ENCODE peak calls at places on chromosomes 11 and 22, in four cellular contexts. F is HL-60, Z is GM12878, J is K562. C is an unnamed sample.

GRCh38 chr11:81237139-81237538 is 1496.5 kb downstream of the FAM181B start:
- DNase-seq in F (peak), Z (no peak), J (no peak), C (no peak)

GRCh38 chr11:59822989-59823566 is 12.5 kb upstream of the MRPL16 start:
- DNase-seq in F (peak), Z (no peak), J (peak), C (no peak)

GRCh38 chr11:12179019-12179418 is 68.6 kb downstream of the MICAL2 start:
- DNase-seq in F (no peak), Z (no peak), J (no peak), C (no peak)

GRCh38 chr11:112847568-112847967 is 113.7 kb upstream of the NCAM1 start:
- DNase-seq in F (no peak), Z (no peak), J (no peak), C (no peak)

GRCh38 chr11:131690776-131691557 is 320.6 kb downstream of the NTM start:
- DNase-seq in F (no peak), Z (no peak), J (no peak), C (no peak)

GRCh38 chr11:72430743-72431570 is 3.4 kb downstream of the CLPB start:
- DNase-seq in F (no peak), Z (no peak), J (peak), C (peak)

GRCh38 chr22:20952544-20953341 is 14.3 kb upstream of the AIFM3 start:
- DNase-seq in F (no peak), Z (no peak), J (no peak), C (no peak)

GRCh38 chr22:29266564-29267461 is 968 bp downstream of the RHBDD3 start:
- DNase-seq in F (no peak), Z (no peak), J (no peak), C (no peak)

GRCh38 chr22:50731811-50732624 is 6.0 kb upstream of the ACR start:
- DNase-seq in F (peak), Z (no peak), J (peak), C (peak)

GRCh38 chr22:34608716-34609115 is 457.2 kb upstream of the ISX start:
- DNase-seq in F (no peak), Z (no peak), J (no peak), C (no peak)

GRCh38 chr11:61487342-61488025 is 21.1 kb upstream of the LRRC10B start:
- DNase-seq in F (no peak), Z (no peak), J (no peak), C (no peak)

GRCh38 chr22:47035443-47035881 is 273.0 kb downstream of the TBC1D22A start:
- DNase-seq in F (no peak), Z (no peak), J (no peak), C (no peak)

GRCh38 chr11:10450451-10451398 is 4.3 kb upstream of the AMPD3 start:
- DNase-seq in F (no peak), Z (no peak), J (no peak), C (peak)

GRCh38 chr11:113016905-113017304 is 55.7 kb downstream of the NCAM1 start:
- DNase-seq in F (no peak), Z (no peak), J (no peak), C (no peak)

GRCh38 chr22:50342651-50343540 is at the start of gene PPP6R2:
- DNase-seq in F (peak), Z (no peak), J (peak), C (peak)

GRCh38 chr22:44202261-44202789 is 21.6 kb downstream of the PARVG start:
- DNase-seq in F (no peak), Z (no peak), J (no peak), C (no peak)

GRCh38 chr11:69360606-69361005 is 66.7 kb downstream of the MYEOV start:
- DNase-seq in F (no peak), Z (no peak), J (no peak), C (no peak)

GRCh38 chr11:86800076-86800955 is at the start of gene PRSS23:
- DNase-seq in F (no peak), Z (no peak), J (peak), C (peak)

GRCh38 chr22:22181515-22181959 is 63.0 kb upstream of the VPREB1 start:
- DNase-seq in F (no peak), Z (no peak), J (no peak), C (no peak)

GRCh38 chr22:22369962-22370265 is 125.3 kb downstream of the VPREB1 start:
- DNase-seq in F (no peak), Z (no peak), J (peak), C (no peak)

GRCh38 chr11:68314886-68315580 is 2.6 kb downstream of the LRP5 start:
- DNase-seq in F (no peak), Z (no peak), J (peak), C (no peak)

GRCh38 chr11:111382451-111382850 is 3.4 kb upstream of the POU2AF1 start:
- DNase-seq in F (no peak), Z (no peak), J (no peak), C (no peak)

GRCh38 chr22:33476716-33477115 is 418.5 kb upstream of the SYN3 start:
- DNase-seq in F (no peak), Z (no peak), J (no peak), C (no peak)

GRCh38 chr11:33067294-33067693 is 27.9 kb downstream of the TCP11L1 start:
- DNase-seq in F (no peak), Z (no peak), J (no peak), C (no peak)

GRCh38 chr11:132626446-132626845 is 905.9 kb downstream of the OPCML start:
- DNase-seq in F (no peak), Z (no peak), J (no peak), C (no peak)

GRCh38 chr22:23521442-23522113 is 58.5 kb downstream of the IGLL1 start:
- DNase-seq in F (peak), Z (peak), J (peak), C (peak)

GRCh38 chr22:30870451-30871345 is 97.9 kb downstream of the MORC2 start:
- DNase-seq in F (no peak), Z (no peak), J (no peak), C (no peak)

GRCh38 chr11:8080069-8080670 is 841 bp upstream of the TUB start:
- DNase-seq in F (no peak), Z (no peak), J (no peak), C (no peak)

GRCh38 chr11:1548221-1549070 is 23.6 kb downstream of the DUSP8 start:
- DNase-seq in F (peak), Z (no peak), J (no peak), C (no peak)

GRCh38 chr11:58592760-58593472 is 14.1 kb downstream of the ZFP91 start:
- DNase-seq in F (no peak), Z (no peak), J (no peak), C (no peak)

GRCh38 chr11:86917577-86917976 is 37.6 kb downstream of the FZD4 start:
- DNase-seq in F (no peak), Z (no peak), J (no peak), C (no peak)

GRCh38 chr11:97743205-97743742 is 1277.5 kb upstream of the CNTN5 start:
- DNase-seq in F (no peak), Z (peak), J (no peak), C (no peak)

GRCh38 chr11:97751405-97751804 is 1269.3 kb upstream of the CNTN5 start:
- DNase-seq in F (no peak), Z (no peak), J (no peak), C (no peak)

GRCh38 chr11:97742717-97743116 is 1278.0 kb upstream of the CNTN5 start:
- DNase-seq in F (no peak), Z (no peak), J (no peak), C (no peak)

GRCh38 chr11:97745515-97746050 is 1275.2 kb upstream of the CNTN5 start:
- DNase-seq in F (no peak), Z (no peak), J (no peak), C (no peak)

GRCh38 chr11:97746832-97747231 is 1273.9 kb upstream of the CNTN5 start:
- DNase-seq in F (no peak), Z (no peak), J (no peak), C (no peak)
- TF ChIP-seq SPI1 in F (no peak), Z (no peak), J (no peak), C (no peak)

DNA sequence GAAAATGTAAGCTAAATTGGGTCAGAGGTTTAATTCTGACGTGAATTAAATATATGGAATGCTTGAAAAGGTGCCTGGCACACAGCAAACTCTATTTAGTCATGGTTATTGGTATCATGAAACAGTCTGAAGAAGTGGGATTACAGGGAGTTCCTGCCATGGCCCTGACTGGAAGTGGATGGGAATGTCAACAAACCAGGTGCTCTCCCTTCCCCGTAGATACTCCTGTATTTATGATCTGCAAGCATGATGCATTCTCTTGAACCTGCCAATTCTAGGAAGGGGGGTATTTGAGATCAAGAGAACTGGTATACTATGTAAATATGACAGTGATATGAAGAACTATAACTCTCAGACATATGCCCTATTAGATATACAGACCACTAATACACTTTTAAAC is 115.5 kb downstream of the ENTHD1 start:
- DNase-seq in F (no peak), Z (no peak), J (no peak), C (no peak)
- TF ChIP-seq SPI1 in F (no peak), Z (no peak), J (no peak), C (no peak)

GRCh38 chr11:121538054-121538453 is 85.3 kb upstream of the SORL1-AS1 start:
- DNase-seq in F (no peak), Z (peak), J (no peak), C (no peak)
- TF ChIP-seq SPI1 in F (no peak), Z (no peak), J (no peak), C (no peak)

GRCh38 chr22:45235851-45236342 is 4.8 kb downstream of the KIAA0930 start:
- DNase-seq in F (no peak), Z (no peak), J (no peak), C (no peak)
- TF ChIP-seq SPI1 in F (peak), Z (no peak), J (no peak), C (no peak)

GRCh38 chr11:125273519-125274000 is 109.0 kb downstream of the PKNOX2 start:
- DNase-seq in F (no peak), Z (no peak), J (peak), C (no peak)

GRCh38 chr11:125276635-125277008 is 112.1 kb downstream of the PKNOX2 start:
- DNase-seq in F (no peak), Z (no peak), J (no peak), C (no peak)

GRCh38 chr11:125274309-125274708 is 109.8 kb downstream of the PKNOX2 start:
- DNase-seq in F (no peak), Z (no peak), J (no peak), C (no peak)

GRCh38 chr11:125274774-125275173 is 110.2 kb downstream of the PKNOX2 start:
- DNase-seq in F (no peak), Z (no peak), J (peak), C (no peak)

DNA sequence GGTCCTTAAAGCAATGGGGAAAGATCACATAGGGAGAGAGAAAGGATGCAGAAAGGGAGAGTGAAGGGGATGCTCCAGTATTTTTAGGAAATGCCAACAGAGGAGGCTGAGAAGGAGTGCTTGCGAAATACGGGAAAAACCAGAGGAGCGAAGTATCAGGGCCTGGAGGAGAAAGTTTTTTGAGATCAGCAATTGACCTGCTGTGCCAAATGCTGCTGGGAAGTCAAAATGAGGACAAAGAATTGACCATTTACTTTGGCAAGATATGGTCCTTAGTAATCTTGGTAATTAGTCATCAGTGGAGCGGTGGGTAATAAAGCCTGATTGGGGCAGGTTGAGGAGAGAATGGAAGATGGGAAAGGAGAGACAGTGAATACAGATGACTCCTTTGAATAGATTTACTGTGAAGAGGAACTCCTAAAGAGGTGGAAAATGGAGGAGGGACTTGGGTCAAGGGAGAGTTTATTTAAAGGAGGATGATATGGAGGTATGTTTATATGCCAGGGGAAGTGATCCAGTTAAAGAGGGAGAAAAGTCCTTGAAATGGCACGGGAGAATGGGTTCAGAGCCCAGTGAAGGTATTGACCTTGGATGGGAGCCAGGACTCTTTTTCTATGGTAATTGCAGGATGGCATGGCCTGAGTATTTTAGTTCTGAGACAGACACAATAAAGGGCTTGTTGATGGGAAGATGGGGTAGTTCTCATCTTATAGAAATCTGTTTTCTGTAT is 111.5 kb downstream of the PKNOX2 start:
- DNase-seq in F (no peak), Z (no peak), J (no peak), C (no peak)
- TF ChIP-seq SPI1 in F (no peak), Z (no peak), J (no peak), C (no peak)